ENCODE peak calls at places on chromosomes 11 and 22, in ten cellular contexts. O is left ventricle myocardium inferior, R is tibial artery, U is cardiac muscle cell, W is heart left ventricle, D is PC-3, Z is neural progenitor cell, S is fibroblast of lung, T is SK-N-SH, E is adrenal gland. I is an unnamed sample. For H3K9me3, the result is how much of the 10 kb centered on the place peaks cover.

GRCh38 chr11:75946531-75947530 is 131.8 kb downstream of the UVRAG start:
- DNase-seq in U (peak), T (no peak), Z (peak), R (no peak), O (no peak), E (no peak), D (peak), W (no peak), S (peak), I (no peak)

GRCh38 chr22:25120761-25121212 is 78.9 kb upstream of the CRYBB3 start:
- DNase-seq in S (no peak), U (no peak), E (peak), W (no peak), T (no peak), O (no peak), Z (peak), R (no peak), D (no peak), I (no peak)

GRCh38 chr11:109547356-109548027 is 125.5 kb downstream of the C11orf87 start:
- DNase-seq in S (peak), D (peak), Z (no peak), T (no peak), W (no peak), O (no peak), E (no peak), R (no peak), U (peak), I (peak)

GRCh38 chr11:68750197-68750987 is 928 bp downstream of the TESMIN start:
- DNase-seq in O (no peak), W (no peak), T (no peak), D (no peak), R (no peak), E (no peak), Z (peak), U (no peak), S (no peak), I (no peak)

GRCh38 chr22:37905534-37906363 is at the start of gene MICALL1:
- DNase-seq in Z (peak), E (peak), T (peak), S (peak), R (peak), U (peak), W (peak), D (peak), O (peak), I (no peak)

GRCh38 chr11:112724194-112724790 is 236.9 kb upstream of the NCAM1 start:
- DNase-seq in R (no peak), S (no peak), O (no peak), W (no peak), U (no peak), E (no peak), Z (no peak), D (no peak), T (peak), I (no peak)

GRCh38 chr11:68974421-68975194 is 6.2 kb downstream of the MRGPRD start:
- DNase-seq in D (peak), W (no peak), Z (no peak), U (no peak), O (no peak), R (peak), T (no peak), S (peak), E (no peak), I (no peak)

GRCh38 chr22:20145206-20145831 is 5.5 kb downstream of the CCDC188 start:
- DNase-seq in T (no peak), W (no peak), E (no peak), R (no peak), U (no peak), D (no peak), O (no peak), Z (no peak), S (no peak), I (no peak)

GRCh38 chr11:36452231-36452630 is 57.8 kb downstream of the TRAF6 start:
- DNase-seq in W (no peak), R (no peak), Z (no peak), S (peak), E (no peak), T (no peak), O (no peak), U (peak), D (no peak), I (no peak)

GRCh38 chr11:81165164-81165563 is 1568.5 kb downstream of the FAM181B start:
- DNase-seq in O (no peak), T (no peak), W (no peak), R (no peak), S (no peak), E (no peak), D (peak), Z (peak), U (no peak), I (no peak)

GRCh38 chr11:16812274-16812673 is 73.8 kb downstream of the C11orf58 start:
- DNase-seq in U (no peak), W (no peak), Z (peak), D (no peak), O (no peak), R (peak), E (no peak), S (no peak), T (no peak), I (no peak)

GRCh38 chr22:29314074-29314473 is 1.4 kb downstream of the RASL10A start:
- DNase-seq in T (no peak), S (no peak), Z (no peak), D (no peak), U (no peak), E (no peak), W (peak), R (peak), O (no peak), I (no peak)

GRCh38 chr11:90220391-90220790 is 2.5 kb downstream of the CHORDC1 start:
- DNase-seq in S (peak), D (peak), R (no peak), U (peak), E (peak), T (no peak), W (no peak), O (no peak), Z (no peak), I (no peak)

GRCh38 chr11:117232911-117233409 is 489 bp downstream of the RNF214 start:
- DNase-seq in D (no peak), T (peak), E (peak), R (no peak), W (peak), Z (peak), U (no peak), S (no peak), O (no peak), I (no peak)

GRCh38 chr22:44391481-44392445 is 79.0 kb upstream of the SHISAL1 start:
- DNase-seq in S (no peak), D (peak), R (peak), O (peak), E (peak), Z (no peak), W (peak), T (no peak), U (no peak), I (no peak)

GRCh38 chr22:41405588-41405987 is 23.8 kb downstream of the TEF start:
- DNase-seq in R (no peak), U (no peak), Z (no peak), W (no peak), E (no peak), S (no peak), T (no peak), O (no peak), D (no peak), I (no peak)

GRCh38 chr11:61985863-61986262 is 18.4 kb upstream of the FTH1 start:
- DNase-seq in Z (no peak), R (peak), S (no peak), W (no peak), E (peak), D (peak), T (no peak), U (peak), O (no peak), I (no peak)

GRCh38 chr22:32617883-32618282 is 143.3 kb downstream of the FBXO7 start:
- DNase-seq in U (peak), S (peak), Z (no peak), E (no peak), R (no peak), T (no peak), D (no peak), O (no peak), W (no peak), I (no peak)

GRCh38 chr11:116895053-116895757 is 57.8 kb upstream of the APOA1 start:
- DNase-seq in O (no peak), U (peak), T (peak), S (peak), Z (peak), D (no peak), R (no peak), W (no peak), E (no peak), I (no peak)

GRCh38 chr22:44567846-44568493 is 69.9 kb upstream of the RTL6 start:
- DNase-seq in R (peak), Z (no peak), T (no peak), U (peak), D (peak), O (no peak), S (peak), E (peak), W (peak), I (no peak)

GRCh38 chr22:28923826-28924732 is 40.7 kb downstream of the ZNRF3 start:
- DNase-seq in E (peak), O (no peak), Z (no peak), U (no peak), W (peak), D (no peak), R (no peak), T (peak), S (no peak), I (no peak)

GRCh38 chr11:45859661-45860140 is 12.4 kb downstream of the CRY2 start:
- DNase-seq in D (no peak), T (peak), Z (peak), U (peak), S (peak), E (peak), W (peak), R (peak), O (peak), I (peak)

GRCh38 chr11:119572481-119573424 is 149.8 kb upstream of the THY1 start:
- DNase-seq in Z (no peak), R (no peak), S (no peak), D (peak), T (no peak), O (no peak), W (no peak), E (no peak), U (no peak), I (no peak)

GRCh38 chr11:67996622-67997459 is 7.1 kb downstream of the UNC93B1 start:
- DNase-seq in W (peak), S (peak), Z (peak), U (peak), T (peak), E (peak), D (peak), R (no peak), O (peak), I (no peak)

GRCh38 chr11:111514216-111515031 is at the start of gene HOATZ:
- DNase-seq in D (no peak), W (no peak), R (no peak), Z (peak), U (peak), T (peak), E (no peak), S (peak), O (no peak), I (no peak)

DNA sequence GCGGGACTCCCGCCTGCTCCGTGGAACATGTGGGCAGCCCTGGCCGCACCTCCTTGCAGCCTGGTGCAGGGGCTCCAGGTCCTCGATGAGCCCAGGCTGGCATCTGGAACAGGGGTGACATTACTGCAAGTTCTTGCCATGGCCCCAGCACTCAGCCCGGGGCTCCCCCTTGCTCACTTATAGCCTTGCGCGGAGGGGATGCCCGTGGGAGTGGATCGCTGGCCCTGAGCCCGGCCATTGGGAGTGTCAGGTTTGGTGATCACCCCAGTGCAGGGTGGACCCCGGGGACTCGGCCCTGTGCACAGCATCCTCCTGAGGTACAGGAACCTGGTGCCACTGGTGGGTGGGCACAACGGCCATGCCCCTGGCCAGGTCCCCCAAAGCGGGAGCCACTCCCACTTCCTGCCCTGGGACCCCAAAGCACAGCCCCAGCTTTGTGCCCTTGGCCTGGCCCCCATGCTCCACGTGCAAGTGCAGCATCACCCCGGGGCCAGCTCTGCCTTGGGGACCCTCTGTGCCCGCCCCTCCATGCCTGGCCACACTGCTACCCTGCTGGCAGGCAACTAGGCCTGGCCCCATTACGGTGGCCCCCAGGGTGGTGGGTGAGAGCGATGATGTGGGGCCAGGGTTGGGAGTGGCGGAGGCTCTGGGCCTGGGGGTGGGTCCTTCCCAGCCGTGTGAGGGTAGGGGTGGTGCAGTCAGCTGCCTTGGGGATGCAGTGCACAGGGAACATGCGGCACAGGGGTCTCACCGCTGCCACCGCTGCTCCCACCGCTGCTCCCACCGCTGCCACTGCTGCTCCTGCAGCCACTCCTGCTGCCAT is 439.8 kb downstream of the TBC1D22A start:
- DNase-seq in T (no peak), D (no peak), E (no peak), W (peak), Z (no peak), U (no peak), R (no peak), S (no peak), O (no peak), I (no peak)
- H3K9me3 ChIP-seq in T (under half), D (under half), E (under half), W (under half), Z (under half), U (under half), R (under half), S (under half), O (under half), I (under half)

GRCh38 chr11:56659755-56660154 is 3.7 kb upstream of the OR5AR1 start:
- DNase-seq in S (no peak), O (no peak), W (no peak), D (no peak), Z (peak), T (no peak), E (no peak), R (no peak), U (no peak), I (no peak)

DNA sequence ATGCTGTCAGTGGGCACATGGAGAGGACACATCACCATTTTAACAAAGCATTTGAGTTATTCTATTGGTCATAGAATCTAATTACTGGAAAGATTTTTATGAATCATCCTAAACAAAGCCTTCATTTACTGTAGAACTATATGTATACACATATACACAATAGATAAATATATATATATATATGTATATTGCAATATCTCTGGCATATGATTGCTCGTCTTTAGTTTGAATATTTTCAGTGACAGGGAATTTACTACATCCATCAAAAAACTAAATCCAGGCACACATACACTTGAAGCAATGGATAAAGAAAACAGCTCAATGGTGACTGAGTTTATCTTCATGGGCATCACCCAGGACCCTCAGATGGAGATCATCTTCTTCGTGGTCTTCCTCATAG is at the start of gene OR5AR1:
- DNase-seq in E (no peak), D (no peak), W (no peak), R (no peak), U (no peak), O (no peak), T (no peak), S (no peak), Z (no peak), I (no peak)
- TF ChIP-seq CTCF in E (no peak), D (no peak), W (no peak), R (no peak), U (no peak), O (no peak), T (no peak), S (no peak), Z (no peak), I (no peak)

GRCh38 chr11:64253481-64253880 is 2.2 kb downstream of the PLCB3 start:
- DNase-seq in E (peak), T (no peak), D (peak), U (no peak), O (no peak), W (no peak), R (peak), Z (no peak), S (no peak), I (no peak)
- H3K4me3 ChIP-seq in E (no peak), T (no peak), D (peak), U (no peak), O (no peak), W (no peak), R (no peak), Z (no peak), S (no peak), I (no peak)

GRCh38 chr22:48141301-48141700 is 1378.9 kb downstream of the TBC1D22A start:
- DNase-seq in Z (no peak), E (no peak), R (no peak), U (no peak), W (no peak), D (no peak), S (no peak), O (no peak), T (no peak), I (no peak)
- H3K9me3 ChIP-seq in Z (under half), E (under half), R (under half), U (under half), W (under half), D (under half), S (under half), O (under half), T (under half), I (half or more)

GRCh38 chr11:60762851-60763691 is 6.4 kb downstream of the MS4A15 start:
- DNase-seq in E (no peak), S (no peak), Z (peak), D (peak), W (no peak), T (no peak), O (no peak), U (no peak), R (peak), I (no peak)
- TF ChIP-seq CTCF in E (no peak), S (no peak), Z (peak), D (peak), W (no peak), T (peak), O (peak), U (peak), R (no peak), I (peak)

DNA sequence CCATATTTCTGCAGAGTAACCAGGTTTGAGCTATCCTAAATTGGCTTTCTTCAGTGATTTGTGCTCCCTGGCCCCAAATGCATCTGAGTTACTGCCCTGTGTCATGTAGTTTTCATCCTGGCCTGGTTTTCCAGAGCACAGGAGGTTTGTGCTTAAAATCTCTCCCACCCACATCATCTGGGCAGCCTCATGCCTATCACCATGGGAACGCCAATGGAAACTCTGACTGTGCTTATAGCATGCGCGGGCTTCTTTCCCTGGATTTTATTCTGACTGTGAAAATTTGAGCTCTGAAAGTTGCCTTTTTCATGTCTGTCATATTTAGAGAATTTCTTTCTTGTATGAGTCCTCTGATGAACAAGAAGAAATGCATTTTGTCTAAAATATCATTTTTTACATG is 55.3 kb downstream of the IRAG1 start:
- DNase-seq in U (peak), E (peak), Z (no peak), S (peak), R (peak), D (no peak), O (no peak), W (no peak), T (peak), I (no peak)
- H3K4me3 ChIP-seq in U (no peak), E (no peak), Z (no peak), S (no peak), R (no peak), D (no peak), O (no peak), W (no peak), T (no peak), I (no peak)

GRCh38 chr11:64759722-64760719 is at the start of gene PYGM:
- DNase-seq in W (peak), Z (peak), D (peak), O (peak), T (peak), R (peak), E (peak), S (peak), U (peak), I (no peak)

GRCh38 chr11:64762916-64763803 is 3.4 kb upstream of the PYGM start:
- DNase-seq in O (no peak), T (peak), S (peak), D (no peak), E (peak), W (no peak), Z (peak), U (peak), R (peak), I (no peak)

GRCh38 chr11:64759131-64759721 is 548 bp downstream of the PYGM start:
- DNase-seq in Z (no peak), U (no peak), T (peak), S (no peak), R (no peak), W (no peak), O (no peak), E (no peak), D (no peak), I (no peak)

GRCh38 chr11:64762277-64762915 is 2.6 kb upstream of the PYGM start:
- DNase-seq in O (no peak), D (peak), U (no peak), E (no peak), S (no peak), Z (no peak), R (no peak), T (peak), W (no peak), I (no peak)

GRCh38 chr11:64760759-64761417 is 1.1 kb upstream of the PYGM start:
- DNase-seq in W (no peak), R (peak), U (no peak), Z (no peak), E (no peak), O (no peak), D (no peak), T (peak), S (no peak), I (no peak)
- H3K9me3 ChIP-seq in W (under half), R (under half), U (under half), Z (under half), E (under half), O (under half), D (under half), T (under half), S (under half), I (under half)

DNA sequence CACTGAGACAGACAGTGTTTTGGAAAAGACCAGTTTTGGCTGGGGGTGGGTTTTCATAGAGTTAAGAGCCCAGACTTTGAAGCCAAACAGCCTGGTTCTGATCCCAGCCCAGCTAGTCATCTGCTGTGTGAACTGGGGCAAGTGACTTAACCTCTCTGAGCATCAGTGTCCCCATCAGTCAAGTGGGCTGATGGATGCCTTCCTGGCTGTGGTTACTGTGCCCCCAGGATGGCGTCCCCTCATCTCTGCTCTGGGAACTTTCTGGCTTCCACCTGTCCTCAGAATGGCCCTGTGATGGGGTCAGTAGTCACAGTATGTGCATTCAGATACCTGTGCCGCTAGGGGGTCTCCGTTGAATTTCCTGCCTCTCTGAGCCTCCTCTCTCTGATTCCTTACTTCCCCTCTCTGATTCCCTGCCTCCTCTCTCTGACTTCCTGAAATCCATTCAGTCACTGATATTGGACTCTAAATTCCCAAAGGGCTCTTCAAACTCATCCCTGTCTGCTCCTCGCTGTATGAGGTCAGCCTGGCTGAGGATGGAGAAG is 2.4 kb downstream of the RASD2 start:
- DNase-seq in U (no peak), Z (no peak), R (no peak), D (no peak), E (no peak), O (no peak), T (no peak), S (no peak), W (no peak), I (no peak)
- TF ChIP-seq CTCF in U (no peak), Z (no peak), R (no peak), D (no peak), E (no peak), O (no peak), T (no peak), S (no peak), W (no peak), I (no peak)